ENCODE peak calls at places on chromosomes 2 and 18, in nine cellular contexts. B is transverse colon, D is fibroblast of villous mesenchyme, Z is DMS153, Q is NCI-H1048, Y is HS-5, R is A549, I is OCI-M1, L is amniotic stem cell. V is an unnamed sample.

GRCh38 chr2:126657146-126657635 is 1.2 kb downstream of the GYPC start:
- DNase-seq in B (peak), D (peak), Z (no peak), Q (no peak), Y (peak), R (no peak), I (peak), L (peak), V (peak)

GRCh38 chr18:62324355-62324828 is 718 bp upstream of the TNFRSF11A start:
- DNase-seq in B (no peak), D (no peak), Z (no peak), Q (no peak), Y (no peak), R (no peak), I (peak), L (no peak), V (no peak)

GRCh38 chr2:108010912-108011591 is 24.7 kb downstream of the SLC5A7 start:
- DNase-seq in B (no peak), D (no peak), Z (no peak), Q (no peak), Y (no peak), R (no peak), I (no peak), L (no peak), V (no peak)

GRCh38 chr18:24672165-24672950 is 211.9 kb downstream of the HRH4 start:
- DNase-seq in B (no peak), D (peak), Z (peak), Q (no peak), Y (no peak), R (no peak), I (peak), L (no peak), V (no peak)

GRCh38 chr2:171723724-171724683 is 36.7 kb downstream of the DYNC1I2 start:
- DNase-seq in B (no peak), D (no peak), Z (peak), Q (no peak), Y (no peak), R (peak), I (peak), L (no peak), V (peak)

GRCh38 chr18:12659904-12660605 is 2.1 kb upstream of the SPIRE1 start:
- DNase-seq in B (peak), D (peak), Z (no peak), Q (peak), Y (no peak), R (peak), I (peak), L (no peak), V (peak)

GRCh38 chr2:176087330-176088047 is 3.7 kb upstream of the EVX2 start:
- DNase-seq in B (no peak), D (no peak), Z (no peak), Q (no peak), Y (no peak), R (no peak), I (no peak), L (no peak), V (no peak)

GRCh38 chr2:64137996-64138395 is 6.2 kb downstream of the PELI1 start:
- DNase-seq in B (no peak), D (no peak), Z (no peak), Q (no peak), Y (no peak), R (no peak), I (no peak), L (no peak), V (no peak)

GRCh38 chr18:10927290-10927979 is 221.9 kb downstream of the PIEZO2 start:
- DNase-seq in B (no peak), D (peak), Z (no peak), Q (no peak), Y (peak), R (no peak), I (no peak), L (peak), V (no peak)

GRCh38 chr2:237490009-237490804 is 3.2 kb downstream of the MLPH start:
- DNase-seq in B (no peak), D (peak), Z (peak), Q (no peak), Y (no peak), R (no peak), I (no peak), L (no peak), V (peak)

GRCh38 chr2:240670950-240671349 is 11.7 kb downstream of the AQP12B start:
- DNase-seq in B (no peak), D (no peak), Z (no peak), Q (no peak), Y (no peak), R (no peak), I (no peak), L (no peak), V (no peak)

GRCh38 chr2:136251777-136252477 is 134.0 kb upstream of the CXCR4 start:
- DNase-seq in B (no peak), D (no peak), Z (no peak), Q (no peak), Y (no peak), R (no peak), I (peak), L (no peak), V (no peak)

GRCh38 chr2:102005989-102006885 is 14.5 kb downstream of the IL1R2 start:
- DNase-seq in B (no peak), D (peak), Z (no peak), Q (no peak), Y (no peak), R (peak), I (peak), L (no peak), V (peak)

GRCh38 chr2:100018794-100019193 is 123.6 kb downstream of the AFF3 start:
- DNase-seq in B (no peak), D (peak), Z (no peak), Q (no peak), Y (peak), R (no peak), I (no peak), L (peak), V (no peak)

GRCh38 chr2:84873350-84873749 is 7.5 kb downstream of the TRABD2A start:
- DNase-seq in B (no peak), D (no peak), Z (no peak), Q (no peak), Y (no peak), R (no peak), I (no peak), L (no peak), V (no peak)

GRCh38 chr2:584863-585823 is 92.1 kb downstream of the TMEM18 start:
- DNase-seq in B (no peak), D (no peak), Z (no peak), Q (peak), Y (no peak), R (no peak), I (peak), L (no peak), V (no peak)

V was measured in stomach.